ENCODE peak calls at places on chromosomes 13 and 19, in nine cellular contexts. One of them, this sample, is unnamed.

GRCh38 chr13:88031980-88032562 is 360.9 kb downstream of the SLITRK5 start:
- DNase-seq in astrocyte of the hippocampus: peak; percentile 28
- DNase-seq in cardiac fibroblast: peak; percentile 0
- DNase-seq in stimulated activated CD4-positive, alpha-beta T cell treated with anti-CD3 and anti-CD28 coated beads, Interleukin-1b, Interleukin-23, amount 100 ng/mL, for 1 hour: no peak
- DNase-seq in activated CD4-positive, alpha-beta T cell treated with anti-CD3 and anti-CD28 coated beads, Interleukin-2, amount 10 ng/mL, durations not matched to agents 7 days and 5 days: no peak
- DNase-seq in AG10803: peak; percentile 45
- DNase-seq in pancreas: no peak
- DNase-seq in HS-5: peak; percentile 49
- DNase-seq in cardiac muscle cell: no peak
- DNase-seq in this sample: no peak

GRCh38 chr19:49809155-49809986 is 3.7 kb downstream of the FUZ start:
- DNase-seq in astrocyte of the hippocampus: peak; percentile 56
- DNase-seq in cardiac fibroblast: no peak
- DNase-seq in stimulated activated CD4-positive, alpha-beta T cell treated with anti-CD3 and anti-CD28 coated beads, Interleukin-1b, Interleukin-23, amount 100 ng/mL, for 1 hour: peak; percentile 10
- DNase-seq in activated CD4-positive, alpha-beta T cell treated with anti-CD3 and anti-CD28 coated beads, Interleukin-2, amount 10 ng/mL, durations not matched to agents 7 days and 5 days: peak; percentile 37
- DNase-seq in AG10803: peak; percentile 36
- DNase-seq in pancreas: peak; percentile 67
- DNase-seq in HS-5: no peak
- DNase-seq in cardiac muscle cell: peak; percentile 52
- DNase-seq in this sample: peak; percentile 67

GRCh38 chr19:46193678-46194077 is 35.9 kb upstream of the IGFL1 start:
- DNase-seq in astrocyte of the hippocampus: no peak
- DNase-seq in cardiac fibroblast: no peak
- DNase-seq in stimulated activated CD4-positive, alpha-beta T cell treated with anti-CD3 and anti-CD28 coated beads, Interleukin-1b, Interleukin-23, amount 100 ng/mL, for 1 hour: no peak
- DNase-seq in activated CD4-positive, alpha-beta T cell treated with anti-CD3 and anti-CD28 coated beads, Interleukin-2, amount 10 ng/mL, durations not matched to agents 7 days and 5 days: no peak
- DNase-seq in AG10803: no peak
- DNase-seq in pancreas: no peak
- DNase-seq in HS-5: no peak
- DNase-seq in cardiac muscle cell: no peak
- DNase-seq in this sample: no peak

GRCh38 chr19:5691930-5692784 is 2.1 kb downstream of the RPL36 start:
- DNase-seq in astrocyte of the hippocampus: no peak
- DNase-seq in cardiac fibroblast: no peak
- DNase-seq in stimulated activated CD4-positive, alpha-beta T cell treated with anti-CD3 and anti-CD28 coated beads, Interleukin-1b, Interleukin-23, amount 100 ng/mL, for 1 hour: no peak
- DNase-seq in activated CD4-positive, alpha-beta T cell treated with anti-CD3 and anti-CD28 coated beads, Interleukin-2, amount 10 ng/mL, durations not matched to agents 7 days and 5 days: no peak
- DNase-seq in AG10803: no peak
- DNase-seq in pancreas: no peak
- DNase-seq in HS-5: no peak
- DNase-seq in cardiac muscle cell: no peak
- DNase-seq in this sample: no peak

GRCh38 chr19:30696514-30696913 is 324.3 kb downstream of the ZNF536 start:
- DNase-seq in astrocyte of the hippocampus: no peak
- DNase-seq in cardiac fibroblast: no peak
- DNase-seq in stimulated activated CD4-positive, alpha-beta T cell treated with anti-CD3 and anti-CD28 coated beads, Interleukin-1b, Interleukin-23, amount 100 ng/mL, for 1 hour: no peak
- DNase-seq in activated CD4-positive, alpha-beta T cell treated with anti-CD3 and anti-CD28 coated beads, Interleukin-2, amount 10 ng/mL, durations not matched to agents 7 days and 5 days: peak; percentile 22
- DNase-seq in AG10803: no peak
- DNase-seq in pancreas: peak; percentile 70
- DNase-seq in HS-5: no peak
- DNase-seq in cardiac muscle cell: peak; percentile 68
- DNase-seq in this sample: peak; percentile 82

GRCh38 chr19:53086949-53087348 is 16.3 kb downstream of the ZNF160 start:
- DNase-seq in astrocyte of the hippocampus: peak; percentile 54
- DNase-seq in cardiac fibroblast: peak; percentile 86
- DNase-seq in stimulated activated CD4-positive, alpha-beta T cell treated with anti-CD3 and anti-CD28 coated beads, Interleukin-1b, Interleukin-23, amount 100 ng/mL, for 1 hour: no peak
- DNase-seq in activated CD4-positive, alpha-beta T cell treated with anti-CD3 and anti-CD28 coated beads, Interleukin-2, amount 10 ng/mL, durations not matched to agents 7 days and 5 days: no peak
- DNase-seq in AG10803: peak; percentile 23
- DNase-seq in pancreas: no peak
- DNase-seq in HS-5: no peak
- DNase-seq in cardiac muscle cell: no peak
- DNase-seq in this sample: no peak

GRCh38 chr19:5542665-5543064 is 25.1 kb downstream of the TINCR start:
- DNase-seq in astrocyte of the hippocampus: no peak
- DNase-seq in cardiac fibroblast: no peak
- DNase-seq in stimulated activated CD4-positive, alpha-beta T cell treated with anti-CD3 and anti-CD28 coated beads, Interleukin-1b, Interleukin-23, amount 100 ng/mL, for 1 hour: no peak
- DNase-seq in activated CD4-positive, alpha-beta T cell treated with anti-CD3 and anti-CD28 coated beads, Interleukin-2, amount 10 ng/mL, durations not matched to agents 7 days and 5 days: no peak
- DNase-seq in AG10803: no peak
- DNase-seq in pancreas: no peak
- DNase-seq in HS-5: no peak
- DNase-seq in cardiac muscle cell: peak; percentile 47
- DNase-seq in this sample: peak; percentile 28

GRCh38 chr13:40528881-40529280 is 137.6 kb downstream of the FOXO1 start:
- DNase-seq in astrocyte of the hippocampus: no peak
- DNase-seq in cardiac fibroblast: no peak
- DNase-seq in stimulated activated CD4-positive, alpha-beta T cell treated with anti-CD3 and anti-CD28 coated beads, Interleukin-1b, Interleukin-23, amount 100 ng/mL, for 1 hour: no peak
- DNase-seq in activated CD4-positive, alpha-beta T cell treated with anti-CD3 and anti-CD28 coated beads, Interleukin-2, amount 10 ng/mL, durations not matched to agents 7 days and 5 days: no peak
- DNase-seq in AG10803: no peak
- DNase-seq in pancreas: no peak
- DNase-seq in HS-5: no peak
- DNase-seq in cardiac muscle cell: no peak
- DNase-seq in this sample: no peak

GRCh38 chr13:70829748-70830147 is 721.5 kb upstream of the KLHL1 start:
- DNase-seq in astrocyte of the hippocampus: no peak
- DNase-seq in cardiac fibroblast: no peak
- DNase-seq in stimulated activated CD4-positive, alpha-beta T cell treated with anti-CD3 and anti-CD28 coated beads, Interleukin-1b, Interleukin-23, amount 100 ng/mL, for 1 hour: no peak
- DNase-seq in activated CD4-positive, alpha-beta T cell treated with anti-CD3 and anti-CD28 coated beads, Interleukin-2, amount 10 ng/mL, durations not matched to agents 7 days and 5 days: no peak
- DNase-seq in AG10803: no peak
- DNase-seq in pancreas: no peak
- DNase-seq in HS-5: no peak
- DNase-seq in cardiac muscle cell: no peak
- DNase-seq in this sample: no peak

GRCh38 chr13:20249913-20250312 is 17.8 kb upstream of the GJB6 start:
- DNase-seq in astrocyte of the hippocampus: no peak
- DNase-seq in cardiac fibroblast: no peak
- DNase-seq in stimulated activated CD4-positive, alpha-beta T cell treated with anti-CD3 and anti-CD28 coated beads, Interleukin-1b, Interleukin-23, amount 100 ng/mL, for 1 hour: no peak
- DNase-seq in activated CD4-positive, alpha-beta T cell treated with anti-CD3 and anti-CD28 coated beads, Interleukin-2, amount 10 ng/mL, durations not matched to agents 7 days and 5 days: no peak
- DNase-seq in AG10803: no peak
- DNase-seq in pancreas: no peak
- DNase-seq in HS-5: no peak
- DNase-seq in cardiac muscle cell: no peak
- DNase-seq in this sample: no peak

GRCh38 chr19:3304871-3305423 is 61.4 kb upstream of the NFIC start:
- DNase-seq in astrocyte of the hippocampus: peak; percentile 83
- DNase-seq in cardiac fibroblast: peak; percentile 76
- DNase-seq in stimulated activated CD4-positive, alpha-beta T cell treated with anti-CD3 and anti-CD28 coated beads, Interleukin-1b, Interleukin-23, amount 100 ng/mL, for 1 hour: peak; percentile 71
- DNase-seq in activated CD4-positive, alpha-beta T cell treated with anti-CD3 and anti-CD28 coated beads, Interleukin-2, amount 10 ng/mL, durations not matched to agents 7 days and 5 days: peak; percentile 81
- DNase-seq in AG10803: peak; percentile 33
- DNase-seq in pancreas: peak; percentile 84
- DNase-seq in HS-5: peak; percentile 42
- DNase-seq in cardiac muscle cell: peak; percentile 85
- DNase-seq in this sample: peak; percentile 81

This sample was measured in WTC11.